ENCODE peak calls at places on chromosomes 13 and 19, in seven cellular contexts. I is left ventricle myocardium inferior; U is AG09309; R is RPMI8226; J is hepatocyte; W is stimulated activated CD4-positive, alpha-beta T cell treated with anti-CD3 and anti-CD28 coated beads, TNF-alpha, amount 100 ng/mL, for 1 hour; Z is GM12865. K is an unnamed sample.

GRCh38 chr13:82878536-82878935 is 1003.7 kb downstream of the SLITRK1 start:
- DNase-seq in Z (no peak), J (no peak), I (no peak), U (peak), R (no peak), W (no peak), K (no peak)

GRCh38 chr19:23321953-23322549 is 71.9 kb upstream of the ZNF724 start:
- DNase-seq in Z (no peak), J (no peak), W (no peak), U (no peak), R (no peak), I (no peak), K (no peak)

GRCh38 chr13:98110749-98111148 is 32.1 kb upstream of the FARP1 start:
- DNase-seq in U (no peak), Z (no peak), J (no peak), I (no peak), R (no peak), W (no peak), K (no peak)

GRCh38 chr19:28020631-28021315 is 1192.2 kb downstream of the UQCRFS1 start:
- DNase-seq in U (no peak), J (no peak), I (no peak), R (no peak), Z (no peak), W (no peak), K (no peak)

GRCh38 chr19:27974082-27974513 is 1238.9 kb downstream of the UQCRFS1 start:
- DNase-seq in W (no peak), U (no peak), I (no peak), Z (peak), R (peak), J (peak), K (no peak)

GRCh38 chr13:73303858-73304257 is 245.1 kb downstream of the KLF5 start:
- DNase-seq in W (no peak), I (no peak), R (peak), U (no peak), Z (no peak), J (no peak), K (no peak)

GRCh38 chr13:78596701-78597550 is 6.4 kb downstream of the POU4F1 start:
- DNase-seq in U (no peak), I (no peak), R (no peak), J (no peak), W (no peak), Z (no peak), K (no peak)

GRCh38 chr19:10514211-10515145 is 2.8 kb downstream of the S1PR5 start:
- DNase-seq in I (no peak), Z (peak), U (no peak), W (no peak), R (no peak), J (peak), K (no peak)

GRCh38 chr13:23069571-23069970 is 111.2 kb upstream of the SGCG start:
- DNase-seq in J (no peak), I (no peak), Z (no peak), W (no peak), R (no peak), U (peak), K (no peak)

GRCh38 chr13:45949161-45949560 is 97.6 kb upstream of the SIAH3 start:
- DNase-seq in U (no peak), R (no peak), W (no peak), J (no peak), I (no peak), Z (no peak), K (no peak)

GRCh38 chr19:2186071-2186846 is 22.5 kb downstream of the DOT1L start:
- DNase-seq in J (peak), I (peak), U (peak), W (no peak), Z (no peak), R (no peak), K (peak)

GRCh38 chr19:55600336-55601028 is 394 bp downstream of the ZNF524 start:
- DNase-seq in Z (no peak), U (no peak), I (peak), R (no peak), J (peak), W (no peak), K (peak)

GRCh38 chr13:20383058-20383457 is 142.6 kb downstream of the CRYL1 start:
- DNase-seq in R (no peak), J (no peak), U (no peak), Z (peak), I (no peak), W (no peak), K (no peak)

GRCh38 chr13:47933688-47934011 is 67.4 kb downstream of the SUCLA2 start:
- DNase-seq in R (peak), Z (no peak), W (no peak), J (no peak), I (no peak), U (no peak), K (no peak)

GRCh38 chr13:40975441-40975840 is 43.7 kb downstream of the ELF1 start:
- DNase-seq in R (no peak), W (no peak), J (no peak), Z (no peak), U (no peak), I (no peak), K (no peak)

GRCh38 chr13:61546911-61547310 is 131.3 kb upstream of the PCDH20 start:
- DNase-seq in J (no peak), U (no peak), I (no peak), Z (no peak), R (no peak), W (no peak), K (no peak)

GRCh38 chr19:52343548-52343947 is 7.5 kb downstream of the ZNF610 start:
- DNase-seq in Z (peak), R (peak), W (no peak), I (peak), U (no peak), J (peak), K (peak)

GRCh38 chr19:2097330-2098327 is 914 bp downstream of the IZUMO4 start:
- DNase-seq in U (no peak), Z (peak), J (no peak), R (peak), W (no peak), I (no peak), K (peak)

GRCh38 chr19:5057860-5058259 is 88.9 kb downstream of the KDM4B start:
- DNase-seq in J (no peak), Z (peak), U (no peak), R (no peak), I (no peak), W (no peak), K (no peak)

GRCh38 chr13:27450921-27451461 is 627 bp upstream of the MTIF3 start:
- DNase-seq in J (peak), W (no peak), U (no peak), Z (no peak), R (peak), I (peak), K (peak)

K was measured in sigmoid colon.